ENCODE peak calls at places on chromosomes 4 and X, in four cellular contexts. One of them, this sample, is unnamed.

GRCh38 chr4:145781306-145781705 is 101.4 kb downstream of the C4orf51 start:
- DNase-seq in HepG2: no peak
- DNase-seq in H1: no peak
- DNase-seq in K562: no peak
- DNase-seq in this sample: no peak

GRCh38 chr4:42327323-42327722 is 70.0 kb upstream of the SHISA3 start:
- DNase-seq in HepG2: no peak
- DNase-seq in H1: no peak
- DNase-seq in K562: no peak
- DNase-seq in this sample: no peak

GRCh38 chrX:18961686-18962085 is 22.2 kb downstream of the PHKA2 start:
- DNase-seq in H1: no peak
- DNase-seq in HepG2: no peak
- DNase-seq in K562: no peak
- DNase-seq in this sample: no peak

GRCh38 chr4:48543796-48544195 is 53.7 kb downstream of the ZAR1 start:
- DNase-seq in H1: no peak
- DNase-seq in K562: no peak
- DNase-seq in HepG2: no peak
- DNase-seq in this sample: no peak

GRCh38 chr4:75718529-75718928 is 5.8 kb upstream of the USO1 start:
- DNase-seq in HepG2: no peak
- DNase-seq in K562: no peak
- DNase-seq in H1: no peak
- DNase-seq in this sample: peak; percentile 12

GRCh38 chrX:101347859-101348451 is 587 bp downstream of the TIMM8A start:
- DNase-seq in H1: no peak
- DNase-seq in K562: no peak
- DNase-seq in HepG2: peak; percentile 43
- DNase-seq in this sample: no peak

GRCh38 chr4:117784266-117784665 is 250.0 kb upstream of the NDST3 start:
- DNase-seq in HepG2: no peak
- DNase-seq in K562: no peak
- DNase-seq in H1: no peak
- DNase-seq in this sample: no peak

GRCh38 chrX:107970073-107970472 is 12.1 kb downstream of the TEX13B start:
- DNase-seq in HepG2: no peak
- DNase-seq in K562: no peak
- DNase-seq in H1: no peak
- DNase-seq in this sample: no peak

GRCh38 chr4:154039435-154040061 is 250.7 kb upstream of the SFRP2 start:
- DNase-seq in K562: no peak
- DNase-seq in HepG2: no peak
- DNase-seq in H1: no peak
- DNase-seq in this sample: no peak

GRCh38 chr4:156779046-156779445 is 192.6 kb downstream of the PDGFC start:
- DNase-seq in H1: no peak
- DNase-seq in HepG2: no peak
- DNase-seq in K562: no peak
- DNase-seq in this sample: no peak

GRCh38 chr4:10109995-10110670 is 6.5 kb downstream of the WDR1 start:
- DNase-seq in H1: no peak
- DNase-seq in HepG2: no peak
- DNase-seq in K562: no peak
- DNase-seq in this sample: no peak

GRCh38 chr4:95637047-95637600 is 88.4 kb upstream of the UNC5C start:
- DNase-seq in HepG2: no peak
- DNase-seq in H1: no peak
- DNase-seq in K562: no peak
- DNase-seq in this sample: no peak

GRCh38 chr4:67704843-67705242 is 3.9 kb upstream of the UBA6 start:
- DNase-seq in HepG2: no peak
- DNase-seq in K562: no peak
- DNase-seq in H1: no peak
- DNase-seq in this sample: no peak

GRCh38 chr4:20591571-20592455 is 108.4 kb upstream of the PACRGL start:
- DNase-seq in H1: no peak
- DNase-seq in K562: no peak
- DNase-seq in HepG2: no peak
- DNase-seq in this sample: no peak

GRCh38 chr4:141567326-141567915 is 69.0 kb upstream of the IL15 start:
- DNase-seq in H1: no peak
- DNase-seq in K562: no peak
- DNase-seq in HepG2: no peak
- DNase-seq in this sample: no peak

GRCh38 chr4:143653031-143653430 is 47.4 kb downstream of the FREM3 start:
- DNase-seq in HepG2: no peak
- DNase-seq in H1: no peak
- DNase-seq in K562: no peak
- DNase-seq in this sample: no peak

GRCh38 chrX:130594453-130594916 is 192.7 kb downstream of the RBMX2 start:
- DNase-seq in HepG2: no peak
- DNase-seq in H1: no peak
- DNase-seq in K562: peak; percentile 85
- DNase-seq in this sample: no peak

GRCh38 chr4:38119663-38120374 is 159.6 kb downstream of the PTTG2 start:
- DNase-seq in K562: no peak
- DNase-seq in HepG2: no peak
- DNase-seq in H1: no peak
- DNase-seq in this sample: no peak

GRCh38 chr4:54941994-54942552 is 183.3 kb downstream of the KDR start:
- DNase-seq in H1: no peak
- DNase-seq in K562: no peak
- DNase-seq in HepG2: no peak
- DNase-seq in this sample: no peak

GRCh38 chr4:173257732-173258717 is 76.1 kb downstream of the HMGB2 start:
- DNase-seq in HepG2: peak; percentile 29
- DNase-seq in H1: no peak
- DNase-seq in K562: peak; percentile 77
- DNase-seq in this sample: peak; percentile 63

GRCh38 chr4:122329876-122330595 is 48.8 kb upstream of the ADAD1 start:
- DNase-seq in H1: no peak
- DNase-seq in K562: no peak
- DNase-seq in HepG2: no peak
- DNase-seq in this sample: no peak

GRCh38 chr4:17065821-17066220 is 167.4 kb upstream of the LDB2 start:
- DNase-seq in HepG2: no peak
- DNase-seq in H1: no peak
- DNase-seq in K562: no peak
- DNase-seq in this sample: no peak

GRCh38 chr4:4427478-4427870 is 40.6 kb downstream of the NSG1 start:
- DNase-seq in K562: no peak
- DNase-seq in H1: no peak
- DNase-seq in HepG2: no peak
- DNase-seq in this sample: peak; percentile 47

GRCh38 chrX:68989865-68990606 is 161.2 kb downstream of the EFNB1 start:
- DNase-seq in HepG2: no peak
- DNase-seq in H1: peak; percentile 58
- DNase-seq in K562: no peak
- DNase-seq in this sample: no peak

GRCh38 chrX:19772759-19773623 is 114.4 kb downstream of the SH3KBP1 start:
- DNase-seq in HepG2: no peak
- DNase-seq in K562: no peak
- DNase-seq in H1: no peak
- DNase-seq in this sample: no peak

GRCh38 chrX:1391707-1392375 is at the start of gene SLC25A6:
- DNase-seq in K562: peak; percentile 95
- DNase-seq in HepG2: peak; percentile 92
- DNase-seq in H1: peak; percentile 99
- DNase-seq in this sample: peak; percentile 86

GRCh38 chr4:92968996-92969395 is 665.2 kb downstream of the GRID2 start:
- DNase-seq in H1: no peak
- DNase-seq in HepG2: no peak
- DNase-seq in K562: no peak
- DNase-seq in this sample: no peak

GRCh38 chr4:83285022-83285387 is 407 bp upstream of the COQ2 start:
- DNase-seq in H1: no peak
- DNase-seq in HepG2: no peak
- DNase-seq in K562: peak; percentile 47
- DNase-seq in this sample: no peak

DNA sequence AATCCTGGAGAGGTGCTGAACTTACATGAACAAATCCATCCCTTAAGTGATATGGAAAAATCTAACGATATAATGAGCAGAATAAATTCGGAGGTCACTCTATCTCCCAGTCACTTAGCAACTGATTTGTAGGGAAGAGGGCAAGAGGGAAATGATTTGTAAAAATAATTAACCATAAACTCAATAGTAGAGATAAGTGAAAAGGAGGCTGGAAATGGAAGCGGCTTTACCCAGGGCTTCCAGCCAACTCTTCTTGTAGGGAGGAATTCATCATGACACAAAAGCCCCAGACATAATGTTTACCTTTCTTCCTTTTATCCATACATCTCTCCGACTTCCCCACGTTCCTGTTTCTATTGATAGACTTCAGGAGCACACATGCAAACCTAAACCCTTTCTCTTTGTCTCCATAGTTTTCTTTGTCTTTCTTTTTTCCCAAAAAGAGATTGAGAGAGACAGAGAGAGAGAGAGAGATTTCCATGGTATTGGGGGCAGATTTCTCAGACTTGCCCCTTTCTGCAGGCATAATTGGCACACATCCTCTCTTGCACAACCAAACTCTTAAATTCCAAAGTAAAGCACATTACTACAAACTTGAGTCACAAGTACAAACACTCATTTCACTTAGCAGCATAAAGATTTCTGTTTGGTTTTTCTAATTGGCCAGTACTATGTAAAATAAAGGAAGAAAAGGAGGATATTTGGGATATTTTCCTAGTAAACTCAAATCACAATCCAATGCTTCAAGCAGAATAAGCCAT is 141.0 kb downstream of the MAPK10 start:
- DNase-seq in HepG2: no peak
- DNase-seq in H1: no peak
- DNase-seq in K562: no peak
- DNase-seq in this sample: no peak
- TF ChIP-seq FOSL1 in HepG2: no peak
- TF ChIP-seq FOSL1 in H1: no peak
- TF ChIP-seq FOSL1 in K562: no peak
- TF ChIP-seq FOSL1 in this sample: no peak

GRCh38 chr4:26311633-26312032 is 9.2 kb upstream of the RBPJ start:
- DNase-seq in K562: no peak
- DNase-seq in H1: no peak
- DNase-seq in HepG2: no peak
- DNase-seq in this sample: no peak

GRCh38 chr4:26307027-26307426 is 13.8 kb upstream of the RBPJ start:
- DNase-seq in HepG2: no peak
- DNase-seq in K562: no peak
- DNase-seq in H1: no peak
- DNase-seq in this sample: no peak

GRCh38 chr4:26308573-26308972 is 12.2 kb upstream of the RBPJ start:
- DNase-seq in H1: no peak
- DNase-seq in K562: no peak
- DNase-seq in HepG2: no peak
- DNase-seq in this sample: no peak

GRCh38 chr4:26310264-26310663 is 10.6 kb upstream of the RBPJ start:
- DNase-seq in HepG2: no peak
- DNase-seq in K562: peak; percentile 30
- DNase-seq in H1: no peak
- DNase-seq in this sample: no peak
- TF ChIP-seq FOSL1 in HepG2: no peak
- TF ChIP-seq FOSL1 in K562: no peak
- TF ChIP-seq FOSL1 in H1: no peak
- TF ChIP-seq FOSL1 in this sample: no peak

DNA sequence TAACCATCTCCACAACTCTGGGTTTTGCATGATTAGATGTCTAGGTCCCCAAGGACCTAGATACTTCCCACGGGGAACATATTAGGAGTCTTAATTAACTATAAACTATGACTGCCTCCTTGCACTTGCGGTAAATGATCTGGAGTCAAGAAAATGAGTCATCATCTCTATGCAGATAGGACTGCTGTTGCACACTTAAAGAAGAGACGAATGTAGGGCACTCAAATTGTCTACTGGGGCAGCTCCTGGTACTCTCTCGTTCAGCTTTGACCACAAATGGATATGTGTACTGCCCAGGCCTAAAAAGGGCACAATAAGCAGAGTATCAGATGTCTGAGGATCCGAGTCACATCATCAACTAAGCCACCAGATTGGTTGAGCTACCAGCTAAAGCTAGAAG is 1783.4 kb upstream of the AGA start:
- DNase-seq in HepG2: no peak
- DNase-seq in K562: no peak
- DNase-seq in H1: no peak
- DNase-seq in this sample: no peak
- TF ChIP-seq FOSL1 in HepG2: no peak
- TF ChIP-seq FOSL1 in K562: no peak
- TF ChIP-seq FOSL1 in H1: no peak
- TF ChIP-seq FOSL1 in this sample: peak; percentile 55

DNA sequence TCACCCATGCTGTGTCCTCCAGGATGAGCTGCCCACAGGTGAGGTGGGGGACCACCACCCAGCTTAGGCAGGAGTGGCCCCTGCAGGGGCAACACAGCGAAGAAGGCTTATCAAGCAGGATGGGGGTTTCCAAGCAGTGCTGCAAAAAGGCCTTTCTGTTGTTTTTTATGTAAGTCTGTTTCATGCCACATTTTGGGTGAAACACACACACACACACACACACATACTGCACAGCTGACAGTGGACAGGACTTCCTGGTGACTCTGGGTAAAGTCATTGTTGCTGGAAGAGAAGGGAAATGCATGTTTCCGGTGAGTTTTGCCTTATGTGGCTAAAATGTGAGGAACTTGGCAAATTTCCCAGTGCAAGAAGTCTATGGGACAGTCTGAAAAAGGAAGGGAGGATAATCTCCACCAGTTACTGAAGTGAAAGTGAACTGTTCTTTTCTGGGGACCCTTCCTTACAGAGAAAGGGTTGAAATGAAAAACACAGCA is 119.2 kb downstream of the IRF2 start:
- DNase-seq in H1: peak; percentile 22
- DNase-seq in HepG2: peak; percentile 89
- DNase-seq in K562: peak; percentile 88
- DNase-seq in this sample: peak; percentile 7
- TF ChIP-seq FOSL1 in H1: no peak
- TF ChIP-seq FOSL1 in HepG2: no peak
- TF ChIP-seq FOSL1 in K562: peak; percentile 18
- TF ChIP-seq FOSL1 in this sample: peak; percentile 22

GRCh38 chr4:1216869-1217294 is 32.0 kb downstream of the CTBP1 start:
- DNase-seq in H1: no peak
- DNase-seq in HepG2: no peak
- DNase-seq in K562: no peak
- DNase-seq in this sample: no peak
- TF ChIP-seq FOSL1 in H1: no peak
- TF ChIP-seq FOSL1 in HepG2: no peak
- TF ChIP-seq FOSL1 in K562: no peak
- TF ChIP-seq FOSL1 in this sample: no peak